ENCODE peak calls at places on chromosomes 11 and 22, in four cellular contexts. Y, N, B and Z are unnamed samples.

GRCh38 chr11:95284057-95285052 is 53.4 kb upstream of the SESN3 start:
- DNase-seq in B (no peak), N (no peak), Y (no peak), Z (no peak)

GRCh38 chr11:12170501-12170900 is 60.1 kb downstream of the MICAL2 start:
- DNase-seq in Y (no peak), N (no peak), B (no peak), Z (no peak)

GRCh38 chr22:38298312-38299000 is 18.8 kb downstream of the CSNK1E start:
- DNase-seq in Y (no peak), B (no peak), N (no peak), Z (peak)

GRCh38 chr11:113906038-113906437 is 1.4 kb downstream of the HTR3B start:
- DNase-seq in B (peak), Y (no peak), N (peak), Z (peak)

GRCh38 chr22:35313311-35314121 is 13.8 kb downstream of the TOM1 start:
- DNase-seq in N (peak), B (peak), Y (no peak), Z (peak)

GRCh38 chr11:118002541-118003019 is 16.4 kb downstream of the IL10RA start:
- DNase-seq in Y (no peak), B (peak), N (no peak), Z (no peak)

GRCh38 chr11:125312391-125312790 is 147.8 kb downstream of the PKNOX2 start:
- DNase-seq in N (no peak), Y (no peak), B (no peak), Z (no peak)

GRCh38 chr22:22196018-22196533 is 48.5 kb upstream of the VPREB1 start:
- DNase-seq in N (no peak), B (no peak), Y (no peak), Z (no peak)

DNA sequence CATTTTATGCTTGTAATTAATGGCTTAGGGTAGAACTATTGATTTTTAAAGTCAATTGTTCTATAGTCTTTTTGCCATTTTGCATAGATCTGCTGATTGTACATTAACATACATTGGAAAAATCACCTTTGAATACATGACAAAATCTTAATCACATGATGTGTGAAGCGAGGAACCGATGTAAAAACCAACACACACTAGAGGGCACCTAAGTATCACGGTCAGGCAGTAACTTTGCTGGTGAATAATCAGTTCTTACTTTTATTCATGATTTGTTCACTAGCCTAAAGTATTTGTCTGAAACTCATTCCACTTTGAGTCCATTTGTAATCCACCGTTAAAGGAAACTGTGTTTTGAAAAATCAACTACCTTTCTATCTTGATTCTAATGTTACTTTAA is 28.2 kb downstream of the JHY start:
- DNase-seq in Y (no peak), B (peak), N (no peak), Z (peak)
- TF ChIP-seq ELK1 in Y (no peak), B (no peak), N (no peak), Z (no peak)

DNA sequence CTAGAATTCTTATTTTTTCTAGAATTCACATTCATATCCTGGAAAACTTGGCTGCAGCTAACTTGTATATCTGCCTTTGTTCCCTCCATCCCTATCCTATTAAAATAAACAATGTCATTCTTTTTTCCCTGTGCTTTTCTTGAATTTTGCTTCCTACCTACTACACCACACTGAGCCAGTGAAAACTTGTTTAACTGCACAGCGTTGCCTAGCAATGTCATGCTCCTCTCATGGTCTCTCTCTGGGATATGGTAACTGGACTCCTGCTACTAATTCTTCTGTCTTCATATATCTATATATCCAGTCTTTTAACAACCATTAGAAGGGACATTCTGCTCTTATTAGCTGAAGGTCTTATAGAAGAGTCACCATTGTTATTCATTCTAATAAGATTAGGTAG is 434.4 kb downstream of the METTL15 start:
- DNase-seq in Y (no peak), N (no peak), B (no peak), Z (peak)
- TF ChIP-seq ELK1 in Y (no peak), N (no peak), B (no peak), Z (no peak)

DNA sequence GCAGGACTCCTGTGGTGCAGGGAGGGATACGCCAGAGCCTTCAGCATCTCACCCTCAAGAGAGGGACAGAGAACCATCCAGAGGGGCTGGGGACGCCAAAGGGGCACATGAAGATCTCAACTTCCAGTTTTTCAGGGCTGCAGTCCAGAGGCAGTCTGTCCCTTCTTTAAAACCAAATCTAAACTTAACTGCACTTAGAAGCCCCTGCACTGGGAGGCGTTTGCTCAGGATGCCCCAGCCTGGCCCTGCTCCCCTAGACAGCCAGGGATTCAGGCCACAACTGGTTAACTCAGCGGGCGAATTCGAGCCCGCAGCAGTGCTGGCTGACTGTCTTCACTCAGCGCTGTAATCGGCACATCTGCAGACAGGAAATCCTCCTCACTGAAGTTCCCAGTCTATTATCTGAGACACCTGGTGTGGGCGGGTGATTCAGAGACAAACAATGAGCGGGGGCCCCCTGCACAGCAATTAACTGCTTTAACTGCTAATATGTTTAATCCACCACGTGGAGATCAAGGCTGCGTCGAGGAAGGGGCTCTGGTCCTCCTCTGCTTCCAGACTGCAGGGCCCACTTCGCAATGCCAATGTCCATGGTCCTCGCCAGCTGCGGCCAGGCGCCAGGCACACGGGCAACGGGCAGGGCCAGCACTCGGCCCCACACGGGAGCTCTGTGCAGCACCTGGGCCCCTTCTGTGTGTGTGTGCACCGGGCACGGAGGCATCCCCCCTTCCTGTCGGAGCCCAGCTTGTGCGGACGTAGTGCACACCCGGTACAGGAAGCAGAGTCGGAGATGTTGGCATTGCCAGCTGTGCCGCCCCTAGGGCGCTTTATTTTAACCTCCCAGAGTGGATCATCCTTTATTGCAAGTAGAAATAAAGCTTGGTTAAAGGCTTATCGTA is 36.9 kb upstream of the GNB1L start:
- DNase-seq in N (no peak), Y (no peak), B (peak), Z (peak)
- TF ChIP-seq ELK1 in N (no peak), Y (no peak), B (no peak), Z (no peak)

GRCh38 chr11:134118016-134118415 is 49.1 kb downstream of the JAM3 start:
- DNase-seq in B (no peak), Y (no peak), N (no peak), Z (no peak)
- TF ChIP-seq ELK1 in B (no peak), Y (no peak), N (no peak), Z (no peak)

GRCh38 chr22:19756288-19757128 is 4.1 kb upstream of the TBX1 start:
- DNase-seq in Y (no peak), B (peak), N (peak), Z (no peak)
- TF ChIP-seq ELK1 in Y (no peak), B (no peak), N (no peak), Z (no peak)

GRCh38 chr11:65226103-65226442 is 35.7 kb upstream of the POLA2 start:
- DNase-seq in B (no peak), Y (no peak), N (no peak), Z (no peak)
- TF ChIP-seq ELK1 in B (no peak), Y (no peak), N (no peak), Z (no peak)

GRCh38 chr11:111633756-111634362 is 31.6 kb downstream of the SIK2 start:
- DNase-seq in B (no peak), N (no peak), Y (peak), Z (peak)
- TF ChIP-seq ELK1 in B (no peak), N (no peak), Y (no peak), Z (no peak)

GRCh38 chr11:128716661-128717210 is 22.9 kb downstream of the FLI1 start:
- DNase-seq in N (no peak), Y (no peak), B (no peak), Z (peak)
- TF ChIP-seq ELK1 in N (no peak), Y (no peak), B (no peak), Z (no peak)